ENCODE peak calls at places on chromosomes 16 and 17, in eight cellular contexts. N, Q, R, E, O, L, M and K are unnamed samples.

GRCh38 chr16:2008009-2008526 is 1.6 kb downstream of the ZNF598 start:
- DNase-seq in O (peak; percentile 88), R (peak; percentile 75), E (no peak), N (peak; percentile 70), L (no peak), M (no peak), Q (no peak), K (peak; percentile 66)

GRCh38 chr16:27690604-27691003 is 140.7 kb downstream of the KATNIP start:
- DNase-seq in Q (no peak), L (peak; percentile 17), M (no peak), R (no peak), O (peak; percentile 19), E (no peak), N (peak; percentile 14), K (peak; percentile 31)

GRCh38 chr16:87127766-87128147 is 189.4 kb downstream of the C16orf95 start:
- DNase-seq in M (no peak), Q (peak; percentile 63), R (no peak), L (no peak), E (no peak), O (no peak), N (no peak), K (no peak)

GRCh38 chr16:87690911-87691685 is 74.7 kb downstream of the KLHDC4 start:
- DNase-seq in N (no peak), E (no peak), M (no peak), O (no peak), R (no peak), L (no peak), Q (no peak), K (no peak)

GRCh38 chr17:40541873-40542561 is 23.3 kb downstream of the CCR7 start:
- DNase-seq in M (no peak), Q (peak; percentile 65), L (no peak), N (peak; percentile 34), O (no peak), E (no peak), R (no peak), K (no peak)

GRCh38 chr16:102060-102855 is 24.2 kb downstream of the MPG start:
- DNase-seq in Q (peak; percentile 98), E (no peak), R (peak; percentile 71), L (no peak), O (no peak), N (peak; percentile 65), M (no peak), K (no peak)

GRCh38 chr16:76654421-76654820 is 377.2 kb downstream of the CNTNAP4 start:
- DNase-seq in O (no peak), E (no peak), L (no peak), Q (no peak), R (no peak), M (no peak), N (no peak), K (no peak)

GRCh38 chr16:29900888-29901606 is 759 bp downstream of the ASPHD1 start:
- DNase-seq in L (no peak), M (no peak), Q (no peak), R (no peak), O (no peak), N (no peak), E (no peak), K (no peak)

GRCh38 chr17:59914274-59914854 is 21.4 kb downstream of the RPS6KB1 start:
- DNase-seq in L (no peak), Q (no peak), O (peak; percentile 64), R (no peak), M (no peak), E (no peak), N (peak; percentile 33), K (no peak)

GRCh38 chr16:50303605-50304466 is 37.5 kb downstream of the ADCY7 start:
- DNase-seq in Q (peak; percentile 68), R (no peak), E (no peak), M (no peak), N (peak; percentile 86), O (no peak), L (no peak), K (no peak)

GRCh38 chr17:7612294-7612640 is 2.4 kb downstream of the FXR2 start:
- DNase-seq in N (peak; percentile 35), Q (no peak), O (no peak), R (no peak), E (no peak), M (no peak), L (no peak), K (no peak)

GRCh38 chr16:79163666-79164377 is 436.7 kb downstream of the MAF start:
- DNase-seq in Q (no peak), R (no peak), N (no peak), L (no peak), M (no peak), O (no peak), E (no peak), K (no peak)

GRCh38 chr17:44077595-44077909 is 7.0 kb downstream of the G6PC3 start:
- DNase-seq in Q (no peak), O (no peak), E (no peak), N (no peak), R (no peak), M (no peak), L (no peak), K (no peak)

GRCh38 chr17:55768946-55769624 is 18.2 kb downstream of the PCTP start:
- DNase-seq in Q (no peak), O (no peak), L (no peak), N (peak; percentile 4), R (no peak), E (no peak), M (no peak), K (no peak)

GRCh38 chr16:55018881-55019280 is 88.2 kb downstream of the IRX5 start:
- DNase-seq in Q (no peak), E (no peak), O (no peak), L (no peak), N (no peak), R (no peak), M (no peak), K (no peak)

GRCh38 chr17:512311-512710 is 159.7 kb upstream of the RPH3AL start:
- DNase-seq in L (no peak), E (no peak), M (no peak), Q (no peak), O (no peak), R (no peak), N (no peak), K (no peak)

GRCh38 chr17:34726536-34727384 is 147.4 kb downstream of the TMEM132E start:
- DNase-seq in R (no peak), O (no peak), L (no peak), E (no peak), M (no peak), N (no peak), Q (no peak), K (no peak)

GRCh38 chr17:16415031-16415924 is at the start of gene TRPV2:
- DNase-seq in M (no peak), E (no peak), R (no peak), L (peak; percentile 53), O (no peak), Q (no peak), N (no peak), K (no peak)

GRCh38 chr17:5396612-5397011 is 22.9 kb downstream of the NUP88 start:
- DNase-seq in E (no peak), R (no peak), O (no peak), Q (no peak), N (peak; percentile 16), L (no peak), M (no peak), K (no peak)

GRCh38 chr16:74842413-74842812 is 67.8 kb upstream of the FA2H start:
- DNase-seq in R (no peak), Q (no peak), N (no peak), M (no peak), E (no peak), O (no peak), L (peak; percentile 17), K (no peak)

GRCh38 chr16:25010542-25010941 is 4.6 kb downstream of the ARHGAP17 start:
- DNase-seq in E (no peak), M (no peak), Q (no peak), O (no peak), R (no peak), N (no peak), L (no peak), K (no peak)
- TF ChIP-seq CTCF in E (no peak), M (no peak), Q (no peak), O (no peak), R (no peak), N (no peak), L (no peak), K (no peak)

GRCh38 chr17:73924488-73925186 is 278.8 kb upstream of the RPL38 start:
- DNase-seq in R (no peak), N (no peak), E (no peak), M (no peak), O (no peak), Q (no peak), L (no peak), K (no peak)
- TF ChIP-seq CTCF in R (no peak), N (no peak), E (no peak), M (no peak), O (no peak), Q (no peak), L (no peak), K (no peak)

DNA sequence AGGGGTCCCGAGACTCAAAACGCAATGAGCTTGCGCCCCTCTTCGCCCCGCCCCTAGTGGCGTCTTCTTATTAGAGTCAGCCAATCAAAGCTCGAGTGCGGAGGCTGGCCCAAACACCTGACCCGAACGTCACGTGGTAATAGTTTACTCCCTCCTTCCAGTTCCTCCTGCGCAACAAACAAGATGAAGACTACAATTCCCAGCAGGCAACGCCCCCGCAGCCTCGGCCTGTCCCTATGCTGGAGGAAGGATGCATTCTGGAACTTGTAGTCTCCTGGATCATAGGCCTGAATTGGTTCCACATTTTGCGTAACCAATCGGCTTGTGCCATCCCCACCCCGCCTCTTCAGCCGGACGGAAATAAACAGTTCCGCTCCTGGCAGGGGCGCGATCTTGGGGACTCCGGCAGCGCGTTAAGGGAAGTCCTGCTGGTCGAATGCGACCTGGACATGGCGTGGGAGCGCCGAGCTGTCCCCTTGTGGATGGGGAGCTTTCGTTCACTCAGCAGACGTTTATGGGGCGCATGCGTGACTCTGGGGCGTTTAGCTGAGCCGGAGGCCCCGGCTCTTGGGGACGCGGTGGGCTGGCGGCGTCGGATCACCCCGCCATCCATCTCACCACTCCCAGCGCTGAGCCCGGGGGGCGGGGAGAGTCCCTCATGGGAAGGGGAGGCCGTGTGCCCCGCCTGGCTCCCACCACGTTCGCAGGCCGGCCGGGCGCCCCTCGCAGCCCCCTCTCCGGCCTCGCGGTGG is at the start of gene WBP2:
- DNase-seq in M (peak; percentile 99), R (peak; percentile 100), E (peak; percentile 94), L (peak; percentile 99), Q (peak; percentile 99), O (peak; percentile 100), N (peak; percentile 100), K (peak; percentile 95)
- TF ChIP-seq CTCF in M (peak; percentile 22), R (peak; percentile 19), E (peak; percentile 62), L (peak; percentile 33), Q (peak; percentile 46), O (peak; percentile 78), N (peak; percentile 37), K (no peak)

DNA sequence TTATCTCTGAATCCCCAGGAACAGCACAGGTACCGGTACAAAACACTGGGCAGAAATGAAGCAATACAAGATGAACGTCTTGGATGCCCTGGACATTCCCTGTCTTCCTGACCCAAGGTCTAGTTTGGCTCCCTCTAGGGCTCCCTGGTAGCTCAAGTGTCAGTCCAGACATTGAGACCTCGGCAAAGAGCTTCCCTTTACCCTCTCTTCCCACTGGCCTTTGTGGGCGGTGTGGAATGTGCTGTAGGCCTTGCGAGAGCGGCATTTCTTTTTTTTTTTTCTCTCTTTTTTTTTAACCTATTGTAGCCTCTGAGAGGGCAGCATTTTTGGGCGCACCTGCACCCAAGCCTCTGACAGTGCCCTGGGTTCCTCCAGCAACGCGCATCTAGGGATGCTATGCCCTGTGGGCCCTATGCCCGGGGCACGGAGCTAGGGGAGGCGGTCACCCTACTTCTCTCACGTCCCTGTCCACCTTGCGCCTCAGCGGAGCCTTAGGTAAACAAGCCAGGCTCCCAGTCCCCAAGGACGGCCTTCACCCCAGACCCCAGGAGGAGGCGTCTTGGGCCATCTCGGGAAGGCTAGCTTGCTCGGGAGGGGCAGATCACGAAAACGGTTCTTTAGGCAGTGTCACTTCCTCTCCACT is 1.2 kb upstream of the NFATC3 start:
- DNase-seq in Q (no peak), M (no peak), R (peak; percentile 33), E (no peak), L (no peak), N (peak; percentile 46), O (no peak), K (no peak)
- TF ChIP-seq CTCF in Q (no peak), M (no peak), R (no peak), E (no peak), L (no peak), N (no peak), O (no peak), K (no peak)